ENCODE peak calls at places on chromosomes 16 and 17, in six cellular contexts. B is HCT116, L is H1, Z is K562, H is GM12878, P is HepG2. Y is an unnamed sample.
A peak's percentile ranks its signal among the peaks of the same experiment; 100 is the strongest.

GRCh38 chr17:35254107-35254802 is 11.4 kb downstream of the SLFN5 start:
- DNase-seq in L (no peak), P (peak; percentile 56), Z (no peak), H (no peak), B (peak; percentile 42), Y (no peak)

GRCh38 chr16:50478773-50479149 is 69.4 kb upstream of the NKD1 start:
- DNase-seq in P (no peak), L (no peak), B (no peak), Z (no peak), H (no peak), Y (no peak)

GRCh38 chr16:20349615-20350014 is 2.9 kb downstream of the UMOD start:
- DNase-seq in L (no peak), H (no peak), P (no peak), Z (peak; percentile 13), B (no peak), Y (no peak)

GRCh38 chr16:49534901-49535300 is 161.3 kb downstream of the C16orf78 start:
- DNase-seq in L (no peak), B (no peak), Z (no peak), H (no peak), P (no peak), Y (no peak)

GRCh38 chr16:52690468-52690867 is 143.5 kb upstream of the TOX3 start:
- DNase-seq in L (no peak), Z (no peak), P (no peak), B (no peak), H (no peak), Y (no peak)

GRCh38 chr16:30473231-30474061 is 904 bp downstream of the ITGAL start:
- DNase-seq in P (no peak), Z (no peak), H (no peak), B (no peak), L (no peak), Y (no peak)

GRCh38 chr16:10226672-10227306 is 44.6 kb upstream of the GRIN2A start:
- DNase-seq in L (no peak), B (no peak), P (no peak), Z (no peak), H (no peak), Y (no peak)

GRCh38 chr16:85984947-85985451 is 86.0 kb downstream of the IRF8 start:
- DNase-seq in P (no peak), Z (no peak), L (no peak), B (no peak), H (no peak), Y (no peak)

GRCh38 chr16:27591837-27592236 is 41.9 kb downstream of the KATNIP start:
- DNase-seq in H (no peak), P (no peak), Z (no peak), B (no peak), L (no peak), Y (no peak)

GRCh38 chr17:74455025-74455585 is 11.3 kb upstream of the CD300A start:
- DNase-seq in H (no peak), Z (no peak), B (no peak), P (no peak), L (no peak), Y (no peak)

GRCh38 chr17:18959071-18959844 is 7.3 kb downstream of the SLC5A10 start:
- DNase-seq in P (no peak), B (no peak), Z (no peak), H (no peak), L (no peak), Y (no peak)

GRCh38 chr16:78748471-78748929 is 649.0 kb downstream of the WWOX start:
- DNase-seq in Z (no peak), B (no peak), H (no peak), L (no peak), P (no peak), Y (no peak)

GRCh38 chr17:2170023-2170422 is 115.1 kb downstream of the HIC1 start:
- DNase-seq in L (no peak), Z (peak; percentile 28), H (no peak), B (no peak), P (peak; percentile 35), Y (no peak)

GRCh38 chr16:48126801-48127644 is 28.8 kb downstream of the ABCC12 start:
- DNase-seq in H (no peak), Z (no peak), B (no peak), L (no peak), P (peak; percentile 6), Y (peak; percentile 25)

GRCh38 chr16:50697881-50698767 is 4.7 kb downstream of the NOD2 start:
- DNase-seq in B (no peak), Z (no peak), H (peak; percentile 65), L (no peak), P (no peak), Y (no peak)

GRCh38 chr17:2027528-2028233 is 2.3 kb upstream of the DPH1 start:
- DNase-seq in L (no peak), Z (no peak), H (no peak), B (no peak), P (no peak), Y (no peak)

GRCh38 chr17:75843577-75844529 is at the start of gene UNC13D:
- DNase-seq in L (no peak), P (peak; percentile 76), H (no peak), Z (peak; percentile 84), B (no peak), Y (no peak)

GRCh38 chr17:79379700-79380099 is 231.2 kb downstream of the RBFOX3 start:
- DNase-seq in H (no peak), L (no peak), Z (no peak), P (no peak), B (no peak), Y (no peak)

GRCh38 chr16:50802000-50802399 is 60.1 kb downstream of the CYLD start:
- DNase-seq in L (no peak), P (no peak), H (no peak), Z (no peak), B (no peak), Y (no peak)

GRCh38 chr17:81254955-81255717 is 16.0 kb downstream of the NDUFAF8 start:
- DNase-seq in Z (peak; percentile 45), P (peak; percentile 45), L (peak; percentile 21), H (no peak), B (no peak), Y (no peak)

DNA sequence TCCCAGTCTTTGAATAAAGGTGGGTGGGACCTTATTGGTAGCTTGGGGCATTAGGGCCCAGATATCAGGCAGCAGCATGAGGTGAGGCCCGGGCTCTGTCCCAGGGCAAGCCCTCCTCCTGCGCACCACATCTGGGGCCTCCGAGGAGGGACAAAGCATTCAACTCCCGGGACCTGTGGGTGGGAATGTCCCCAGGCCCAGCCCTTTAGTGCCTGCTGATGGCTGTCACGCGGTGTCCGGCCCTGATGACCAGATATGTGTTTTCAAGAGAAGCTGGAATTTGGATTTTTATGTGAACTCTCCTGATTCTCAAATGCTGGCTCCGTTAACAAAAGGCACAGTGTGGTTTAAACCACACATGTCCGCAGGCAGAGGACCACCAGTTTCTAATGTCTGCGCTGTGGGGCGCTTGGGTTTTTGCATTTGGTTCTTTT is 30.5 kb downstream of the RAI1 start:
- DNase-seq in L (no peak), H (no peak), B (no peak), P (peak; percentile 52), Z (no peak), Y (no peak)
- H3K4me1 ChIP-seq in L (peaks cover 13% of the 10 kb centered on the region), H (peaks cover 30% of the 10 kb centered on the region), B (peaks cover 45% of the 10 kb centered on the region), P (peaks cover 94% of the 10 kb centered on the region), Z (peaks cover 34% of the 10 kb centered on the region), Y (peaks cover 33% of the 10 kb centered on the region)

GRCh38 chr16:1708083-1708767 is 2.2 kb downstream of the MAPK8IP3 start:
- DNase-seq in Z (peak; percentile 22), P (no peak), H (no peak), L (no peak), B (no peak), Y (no peak)
- H3K4me3 ChIP-seq in Z (peak overlapping the region; percentile 74), P (peak overlapping the region; percentile 84), H (peak overlapping the region; percentile 73), L (no peak overlapping the region), B (no peak overlapping the region), Y (no peak overlapping the region)

GRCh38 chr16:56311208-56312027 is 113.9 kb downstream of the AMFR start:
- DNase-seq in P (no peak), B (no peak), Z (no peak), L (no peak), H (no peak), Y (no peak)
- TF ChIP-seq ZNF274 in P (no peak), B (no peak), Z (no peak), L (no peak), H (no peak), Y (no peak)

DNA sequence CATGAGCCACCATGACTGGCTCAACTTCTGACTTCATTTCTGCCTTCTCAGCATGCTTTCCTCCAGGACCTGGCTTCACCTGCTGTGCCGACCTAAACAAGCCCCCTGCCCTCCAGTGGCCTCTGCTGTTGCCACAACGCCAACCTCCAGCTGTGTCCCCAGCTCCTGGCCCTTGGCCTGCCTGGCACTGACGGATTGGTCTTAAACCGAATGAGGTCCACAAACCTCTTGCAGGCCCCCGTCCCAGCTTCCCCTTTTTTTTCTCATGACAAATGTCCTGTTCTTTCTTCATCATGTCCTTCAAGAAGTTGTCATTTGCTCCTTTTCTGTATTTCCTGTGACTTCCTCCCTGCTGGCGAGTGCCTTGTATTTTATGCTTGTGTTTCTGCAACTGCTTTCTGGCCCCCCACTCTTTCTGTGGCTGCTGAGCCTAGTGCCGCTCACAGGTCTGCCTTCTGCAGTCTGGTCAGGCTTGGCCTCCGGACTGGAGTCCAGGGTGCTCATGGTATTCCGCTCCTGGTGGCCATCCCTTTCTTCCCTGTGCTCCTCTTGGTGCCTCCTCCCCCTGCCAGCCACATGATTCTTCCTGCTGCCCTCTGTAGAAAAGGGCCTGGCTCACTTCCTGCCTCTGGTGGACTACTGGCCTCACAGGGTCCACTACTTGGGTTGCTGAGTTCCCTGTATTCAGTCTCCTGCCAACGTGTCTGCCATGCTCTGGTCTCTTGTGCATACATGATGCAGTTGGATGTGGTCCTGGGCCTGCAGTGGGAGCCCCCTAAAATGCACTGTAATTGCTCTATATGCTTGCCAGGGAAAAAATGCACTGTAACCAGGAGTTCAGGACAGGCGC is 2.9 kb downstream of the ATP6V0C start:
- DNase-seq in B (no peak), Z (no peak), P (no peak), L (no peak), H (no peak), Y (no peak)
- H3K4me1 ChIP-seq in B (peaks cover 26% of the 10 kb centered on the region), Z (peaks cover 91% of the 10 kb centered on the region), P (peaks cover 72% of the 10 kb centered on the region), L (peaks cover 4% of the 10 kb centered on the region), H (peaks cover 22% of the 10 kb centered on the region), Y (peaks cover 28% of the 10 kb centered on the region)

GRCh38 chr17:76968707-76969597 is 100.7 kb downstream of the MGAT5B start:
- DNase-seq in H (no peak), Z (no peak), P (no peak), B (no peak), L (peak; percentile 96), Y (peak; percentile 95)

GRCh38 chr17:76967762-76968161 is 99.6 kb downstream of the MGAT5B start:
- DNase-seq in P (no peak), B (no peak), H (no peak), Z (no peak), L (no peak), Y (no peak)

GRCh38 chr17:76966486-76967181 is 98.4 kb downstream of the MGAT5B start:
- DNase-seq in H (no peak), Z (no peak), L (no peak), B (no peak), P (no peak), Y (no peak)

GRCh38 chr17:76972046-76972641 is 103.9 kb downstream of the MGAT5B start:
- DNase-seq in Z (no peak), L (no peak), H (no peak), P (no peak), B (no peak), Y (no peak)

GRCh38 chr17:76969598-76970172 is 101.5 kb downstream of the MGAT5B start:
- DNase-seq in H (no peak), Z (no peak), B (no peak), P (no peak), L (no peak), Y (no peak)
- H3K4me3 ChIP-seq in H (no peak overlapping the region), Z (no peak overlapping the region), B (peak overlapping the region; percentile 46), P (no peak overlapping the region), L (peak overlapping the region; percentile 54), Y (peak overlapping the region; percentile 49)